ENCODE peak calls at places on chromosomes 3 and 15, in four cellular contexts. D is heart left ventricle, Y is body of pancreas, C is right lobe of liver. R is an unnamed sample.

GRCh38 chr3:126154391-126155279 is 25.8 kb downstream of the ALDH1L1 start:
- DNase-seq in C (no peak), D (no peak), Y (no peak), R (no peak)

GRCh38 chr15:89526601-89527441 is 30.4 kb upstream of the RHCG start:
- DNase-seq in C (no peak), D (no peak), Y (no peak), R (no peak)

GRCh38 chr3:107555359-107555758 is 32.6 kb downstream of the BBX start:
- DNase-seq in D (no peak), Y (no peak), C (no peak), R (no peak)

GRCh38 chr3:190174471-190174870 is 53.8 kb upstream of the P3H2 start:
- DNase-seq in Y (no peak), C (no peak), D (no peak), R (no peak)

GRCh38 chr15:35740761-35741160 is 194.8 kb upstream of the DPH6 start:
- DNase-seq in D (no peak), C (no peak), Y (no peak), R (no peak)

GRCh38 chr3:46943237-46944187 is 33.0 kb downstream of the CCDC12 start:
- DNase-seq in Y (peak), C (no peak), D (peak), R (no peak)

GRCh38 chr15:75034615-75035014 is 11.2 kb downstream of the PPCDC start:
- DNase-seq in C (no peak), Y (no peak), D (peak), R (no peak)

GRCh38 chr3:87175662-87176230 is 51.4 kb upstream of the CHMP2B start:
- DNase-seq in Y (no peak), C (no peak), D (no peak), R (no peak)

GRCh38 chr15:66720206-66721010 is 18.4 kb downstream of the SMAD6 start:
- DNase-seq in Y (no peak), C (no peak), D (peak), R (no peak)

GRCh38 chr3:52367891-52368880 is 52.1 kb downstream of the DNAH1 start:
- DNase-seq in C (no peak), Y (no peak), D (no peak), R (no peak)

GRCh38 chr15:69535101-69535638 is 82.6 kb downstream of the RPLP1 start:
- DNase-seq in D (no peak), C (no peak), Y (no peak), R (no peak)

GRCh38 chr15:62278534-62278933 is 113.4 kb upstream of the C2CD4B start:
- DNase-seq in Y (no peak), C (no peak), D (no peak), R (no peak)

GRCh38 chr3:154794383-154794782 is 285.7 kb upstream of the MME start:
- DNase-seq in D (no peak), C (no peak), Y (no peak), R (no peak)

GRCh38 chr15:85582719-85583089 is 202.3 kb downstream of the AKAP13 start:
- DNase-seq in Y (peak), C (peak), D (peak), R (no peak)
- H3K27ac ChIP-seq in Y (peak), C (peak), D (peak), R (peak)

GRCh38 chr3:120204338-120204737 is 80.7 kb downstream of the GPR156 start:
- DNase-seq in D (no peak), Y (no peak), C (peak), R (no peak)

GRCh38 chr3:120203621-120204020 is 81.4 kb downstream of the GPR156 start:
- DNase-seq in C (no peak), D (no peak), Y (no peak), R (no peak)

GRCh38 chr3:120202363-120202762 is 82.7 kb downstream of the GPR156 start:
- DNase-seq in Y (no peak), D (no peak), C (no peak), R (no peak)

GRCh38 chr3:120200836-120201235 is 84.2 kb downstream of the GPR156 start:
- DNase-seq in Y (no peak), C (no peak), D (no peak), R (no peak)

DNA sequence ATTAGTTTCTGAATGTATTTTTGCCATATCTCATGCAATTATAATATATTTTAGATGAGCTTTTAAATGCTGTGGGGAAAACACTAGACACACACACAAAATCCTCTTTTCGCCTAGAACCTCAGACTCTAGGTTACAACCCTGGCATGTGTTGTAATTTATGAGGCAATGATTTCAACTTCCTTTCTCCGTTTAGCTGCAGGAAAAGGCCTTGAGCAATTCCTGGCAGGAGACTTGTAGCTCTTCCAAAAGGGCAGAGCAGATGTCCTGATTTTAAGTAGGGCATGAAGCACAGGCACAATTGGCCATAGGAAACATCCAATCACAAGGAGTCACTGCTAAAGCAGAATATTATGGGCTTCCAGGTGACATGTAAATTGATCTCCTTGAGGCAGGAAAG is 82.0 kb downstream of the GPR156 start:
- DNase-seq in Y (no peak), D (peak), C (no peak), R (no peak)
- H3K27ac ChIP-seq in Y (peak), D (no peak), C (peak), R (no peak)

DNA sequence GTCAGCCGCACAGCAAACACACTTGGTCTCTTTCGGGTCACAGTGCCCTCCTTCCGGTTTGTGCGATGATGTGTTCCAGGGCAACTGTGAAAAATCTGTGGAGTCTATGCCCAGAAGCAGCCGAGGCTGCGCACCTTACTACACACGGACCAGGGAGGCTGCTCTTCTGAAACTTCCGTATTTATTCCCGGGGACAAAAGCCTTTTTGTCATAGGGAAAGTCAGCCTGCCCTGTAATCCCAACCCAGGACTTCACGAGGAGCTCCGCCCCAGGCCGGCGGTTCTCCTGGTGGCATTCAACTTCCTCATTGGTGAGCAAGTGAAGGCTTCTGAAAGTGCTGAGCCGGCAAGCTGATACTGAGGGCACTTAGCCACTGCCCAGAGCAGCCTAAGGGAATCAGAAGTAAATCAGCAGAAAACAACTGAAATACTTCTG is 126.5 kb downstream of the FMN1 start:
- DNase-seq in C (peak), Y (peak), D (peak), R (peak)
- H3K27ac ChIP-seq in C (no peak), Y (peak), D (no peak), R (peak)

GRCh38 chr3:172561894-172562664 is 38.8 kb upstream of the TNFSF10 start:
- DNase-seq in C (no peak), Y (no peak), D (no peak), R (no peak)

GRCh38 chr3:172560026-172560425 is 36.8 kb upstream of the TNFSF10 start:
- DNase-seq in Y (no peak), D (no peak), C (no peak), R (no peak)

GRCh38 chr3:172559029-172559428 is 35.8 kb upstream of the TNFSF10 start:
- DNase-seq in Y (no peak), D (no peak), C (no peak), R (no peak)

GRCh38 chr3:172564499-172564898 is 41.3 kb upstream of the TNFSF10 start:
- DNase-seq in Y (no peak), D (no peak), C (no peak), R (no peak)

DNA sequence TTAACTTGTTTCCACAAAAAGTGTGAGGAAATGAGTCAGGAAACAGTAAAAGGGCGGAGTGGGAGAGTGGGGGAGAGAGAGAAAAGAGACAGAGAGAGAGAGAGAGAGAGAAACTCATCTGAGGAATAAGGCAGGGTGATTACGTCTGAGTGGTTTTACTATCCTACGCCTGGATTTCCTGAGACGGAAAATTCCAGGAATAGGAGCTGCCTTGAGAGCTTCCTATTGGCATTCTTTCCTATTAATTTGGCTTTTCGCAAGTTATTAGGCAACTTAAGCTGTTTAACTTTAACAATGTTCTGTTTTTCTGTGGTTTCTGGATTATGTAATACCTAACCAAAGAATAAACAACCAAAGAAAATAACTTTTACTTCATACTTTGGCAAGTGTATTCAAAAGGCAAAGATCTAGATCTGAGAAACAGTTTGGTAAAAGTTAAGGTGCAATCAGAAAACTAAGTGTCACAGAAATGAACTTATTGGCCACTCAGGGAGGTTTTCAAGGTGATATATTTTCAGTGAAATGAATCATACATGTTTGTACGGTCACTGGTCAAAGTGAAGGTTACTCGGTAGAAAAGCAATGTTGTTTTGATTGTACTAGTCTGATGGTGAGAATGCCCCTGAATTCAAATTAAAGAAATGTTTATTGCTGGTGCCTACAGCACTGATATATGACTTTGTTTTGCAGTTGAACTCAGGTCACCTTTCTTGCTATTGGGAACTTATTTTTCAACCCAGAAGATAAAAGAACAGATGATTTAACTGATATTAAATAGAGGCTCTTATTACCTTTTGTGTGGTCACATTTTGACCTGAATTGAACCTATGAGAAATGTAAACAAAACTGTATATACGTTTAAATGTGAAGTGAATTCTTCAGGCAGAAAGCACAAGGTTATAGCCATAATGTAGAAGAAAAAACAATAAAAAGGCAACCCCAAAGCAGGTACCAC is 39.9 kb upstream of the TNFSF10 start:
- DNase-seq in D (no peak), Y (no peak), C (no peak), R (no peak)
- H3K27ac ChIP-seq in D (peak), Y (peak), C (peak), R (peak)

R was measured in epithelial cell of prostate.